ENCODE peak calls at places on chromosome 7, in seven cellular contexts. X, Z, P, S, N, L and Y are unnamed samples.

GRCh38 chr7:23373151-23374004 is 74.2 kb downstream of the MALSU1 start:
- DNase-seq in X (no peak), Z (peak; percentile 92), P (peak; percentile 63), S (no peak), N (no peak), L (no peak), Y (peak; percentile 17)

GRCh38 chr7:128045766-128046165 is 14.5 kb upstream of the LRRC4 start:
- DNase-seq in X (peak; percentile 51), Z (no peak), P (no peak), S (no peak), N (no peak), L (no peak), Y (no peak)

GRCh38 chr7:40493609-40494041 is 358.8 kb downstream of the SUGCT start:
- DNase-seq in X (peak; percentile 25), Z (no peak), P (no peak), S (no peak), N (no peak), L (no peak), Y (no peak)

GRCh38 chr7:115477193-115477651 is 553.3 kb downstream of the TFEC start:
- DNase-seq in X (peak; percentile 70), Z (no peak), P (no peak), S (peak; percentile 77), N (no peak), L (peak; percentile 59), Y (no peak)

GRCh38 chr7:727806-728460 is 852 bp upstream of the PRKAR1B start:
- DNase-seq in X (peak; percentile 70), Z (no peak), P (no peak), S (peak; percentile 30), N (no peak), L (no peak), Y (peak; percentile 6)

GRCh38 chr7:3309140-3309539 is 8.1 kb downstream of the SDK1 start:
- DNase-seq in X (no peak), Z (no peak), P (no peak), S (no peak), N (no peak), L (no peak), Y (peak; percentile 65)

GRCh38 chr7:101212014-101212413 is 5.4 kb downstream of the PLOD3 start:
- DNase-seq in X (no peak), Z (no peak), P (no peak), S (no peak), N (no peak), L (no peak), Y (no peak)

GRCh38 chr7:44222776-44223261 is 22.0 kb downstream of the YKT6 start:
- DNase-seq in X (no peak), Z (no peak), P (no peak), S (no peak), N (no peak), L (no peak), Y (no peak)

GRCh38 chr7:18655506-18655905 is 160.0 kb downstream of the HDAC9 start:
- DNase-seq in X (no peak), Z (no peak), P (no peak), S (no peak), N (no peak), L (no peak), Y (no peak)

GRCh38 chr7:100694196-100694745 is at the start of gene GIGYF1:
- DNase-seq in X (peak; percentile 84), Z (peak; percentile 81), P (peak; percentile 57), S (peak; percentile 89), N (no peak), L (peak; percentile 89), Y (peak; percentile 36)

GRCh38 chr7:22397981-22398380 is 41.0 kb upstream of the RAPGEF5 start:
- DNase-seq in X (peak; percentile 28), Z (no peak), P (no peak), S (no peak), N (no peak), L (no peak), Y (no peak)

GRCh38 chr7:1716263-1717094 is 46.4 kb downstream of the ELFN1 start:
- DNase-seq in X (peak; percentile 35), Z (no peak), P (no peak), S (no peak), N (no peak), L (peak; percentile 63), Y (peak; percentile 82)

GRCh38 chr7:95026421-95027072 is 119.2 kb downstream of the PPP1R9A start:
- DNase-seq in X (no peak), Z (no peak), P (no peak), S (no peak), N (no peak), L (no peak), Y (no peak)
- TF ChIP-seq EZH2phosphoT487 in X (no peak), Z (no peak), P (no peak), S (no peak), N (no peak), L (no peak), Y (no peak)

GRCh38 chr7:159109092-159110035 is 35.3 kb downstream of the VIPR2 start:
- DNase-seq in X (no peak), Z (no peak), P (peak; percentile 18), S (no peak), N (no peak), L (no peak), Y (peak; percentile 13)
- TF ChIP-seq EZH2phosphoT487 in X (no peak), Z (no peak), P (no peak), S (no peak), N (no peak), L (no peak), Y (no peak)

GRCh38 chr7:66039094-66039493 is 36.5 kb upstream of the ASL start:
- DNase-seq in X (no peak), Z (no peak), P (no peak), S (no peak), N (no peak), L (no peak), Y (no peak)

GRCh38 chr7:66047426-66047825 is 28.2 kb upstream of the ASL start:
- DNase-seq in X (peak; percentile 93), Z (no peak), P (no peak), S (no peak), N (peak; percentile 60), L (peak; percentile 6), Y (peak; percentile 93)

DNA sequence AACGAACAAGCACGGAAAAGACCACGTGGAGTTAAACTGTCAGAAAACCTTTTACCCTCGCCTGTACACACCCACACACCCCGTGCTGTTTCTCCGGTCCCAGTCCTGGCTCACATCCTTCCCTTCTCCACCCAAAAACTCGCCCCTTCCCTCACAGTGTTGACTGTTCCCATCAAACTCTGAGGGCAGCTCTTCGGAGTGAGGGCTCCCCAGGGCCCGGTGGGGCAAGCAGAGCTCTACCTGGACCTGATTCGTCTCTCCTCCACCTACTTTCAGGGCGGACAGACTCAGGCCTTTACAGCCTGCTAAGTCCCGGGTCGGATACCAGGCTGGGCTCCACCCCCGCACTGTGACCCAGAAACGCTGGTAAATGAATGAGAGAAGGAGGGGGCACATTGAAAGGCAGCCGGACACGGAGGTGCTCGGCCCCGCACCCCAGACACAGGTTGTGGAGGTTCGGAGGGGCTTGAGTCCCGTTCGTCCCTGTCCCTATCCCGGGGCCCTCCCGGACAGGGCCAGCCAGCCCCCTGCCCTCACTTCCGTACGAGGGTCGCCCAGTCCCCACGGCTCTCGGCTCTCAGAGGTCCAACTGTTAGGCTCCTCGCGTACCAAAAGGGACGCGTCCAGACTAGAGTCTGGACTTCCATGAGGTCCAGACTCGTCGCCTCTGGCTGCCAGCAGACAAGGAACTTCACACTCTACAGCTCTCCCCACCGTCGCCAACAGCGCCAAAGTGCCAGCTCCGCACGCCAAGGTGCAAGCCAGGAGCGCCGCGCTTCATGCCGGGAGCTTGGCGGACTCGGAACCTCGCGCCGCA is 31.7 kb upstream of the ASL start:
- DNase-seq in X (peak; percentile 73), Z (no peak), P (no peak), S (peak; percentile 73), N (no peak), L (peak; percentile 69), Y (peak; percentile 56)
- TF ChIP-seq EZH2phosphoT487 in X (no peak), Z (no peak), P (no peak), S (no peak), N (no peak), L (no peak), Y (no peak)

GRCh38 chr7:142711722-142712616 is 37.3 kb upstream of the PRSS1 start:
- DNase-seq in X (peak; percentile 48), Z (peak; percentile 74), P (peak; percentile 60), S (peak; percentile 36), N (peak; percentile 29), L (peak; percentile 50), Y (peak; percentile 66)
- TF ChIP-seq EZH2phosphoT487 in X (no peak), Z (no peak), P (no peak), S (no peak), N (no peak), L (no peak), Y (no peak)

GRCh38 chr7:129746857-129747529 is 135.5 kb downstream of the NRF1 start:
- DNase-seq in X (no peak), Z (no peak), P (no peak), S (no peak), N (no peak), L (no peak), Y (no peak)
- TF ChIP-seq EZH2phosphoT487 in X (no peak), Z (no peak), P (no peak), S (no peak), N (no peak), L (no peak), Y (no peak)

GRCh38 chr7:92737706-92738105 is 98.7 kb downstream of the CDK6 start:
- DNase-seq in X (no peak), Z (no peak), P (peak; percentile 86), S (no peak), N (no peak), L (no peak), Y (no peak)
- TF ChIP-seq EZH2phosphoT487 in X (no peak), Z (no peak), P (no peak), S (no peak), N (no peak), L (no peak), Y (no peak)

GRCh38 chr7:25965405-25966123 is 186.4 kb upstream of the NFE2L3 start:
- DNase-seq in X (no peak), Z (no peak), P (no peak), S (no peak), N (no peak), L (no peak), Y (peak; percentile 64)

GRCh38 chr7:25964483-25964961 is 187.5 kb upstream of the NFE2L3 start:
- DNase-seq in X (no peak), Z (peak; percentile 79), P (peak; percentile 95), S (no peak), N (no peak), L (no peak), Y (no peak)

GRCh38 chr7:25967278-25968204 is 184.5 kb upstream of the NFE2L3 start:
- DNase-seq in X (no peak), Z (peak; percentile 74), P (peak; percentile 80), S (no peak), N (no peak), L (no peak), Y (no peak)

GRCh38 chr7:25966469-25966868 is 185.5 kb upstream of the NFE2L3 start:
- DNase-seq in X (no peak), Z (no peak), P (no peak), S (no peak), N (no peak), L (no peak), Y (no peak)

GRCh38 chr7:25963733-25964132 is 188.3 kb upstream of the NFE2L3 start:
- DNase-seq in X (no peak), Z (no peak), P (peak; percentile 84), S (no peak), N (no peak), L (no peak), Y (no peak)
- TF ChIP-seq EZH2phosphoT487 in X (no peak), Z (no peak), P (no peak), S (no peak), N (no peak), L (no peak), Y (no peak)